ENCODE peak calls at places on chromosome 16, in six cellular contexts. Z is neuronal stem cell, V is mesothelial cell of epicardium, J is RWPE1, P is AG04449, Q is NAMALWA. O is an unnamed sample.

GRCh38 chr16:31202402-31203385 is at the start of gene PYCARD:
- DNase-seq in Z (no peak), V (peak; percentile 52), J (peak; percentile 55), P (no peak), Q (no peak), O (no peak)

GRCh38 chr16:75938818-75939217 is 212.5 kb upstream of the CPHXL start:
- DNase-seq in Z (no peak), V (no peak), J (peak; percentile 34), P (no peak), Q (no peak), O (peak; percentile 67)

GRCh38 chr16:87550510-87550961 is 51.8 kb upstream of the JPH3 start:
- DNase-seq in Z (peak; percentile 33), V (peak; percentile 66), J (peak; percentile 51), P (no peak), Q (peak; percentile 59), O (no peak)

GRCh38 chr16:20673882-20674683 is 23.4 kb downstream of the ACSM1 start:
- DNase-seq in Z (no peak), V (no peak), J (no peak), P (no peak), Q (no peak), O (no peak)

GRCh38 chr16:66382171-66382965 is 15.9 kb downstream of the CDH5 start:
- DNase-seq in Z (no peak), V (no peak), J (peak; percentile 86), P (no peak), Q (no peak), O (peak; percentile 94)

GRCh38 chr16:56972403-56972802 is 10.7 kb downstream of the CETP start:
- DNase-seq in Z (no peak), V (no peak), J (no peak), P (no peak), Q (no peak), O (no peak)

GRCh38 chr16:84181144-84181915 is 5.5 kb downstream of the TAF1C start:
- DNase-seq in Z (no peak), V (no peak), J (no peak), P (no peak), Q (no peak), O (no peak)

GRCh38 chr16:8583199-8583598 is 7.1 kb downstream of the TMEM114 start:
- DNase-seq in Z (no peak), V (no peak), J (no peak), P (no peak), Q (no peak), O (no peak)

GRCh38 chr16:8929086-8929748 is 34.5 kb downstream of the USP7 start:
- DNase-seq in Z (no peak), V (no peak), J (no peak), P (no peak), Q (no peak), O (no peak)

GRCh38 chr16:2035431-2036199 is 8.9 kb downstream of the NHERF2 start:
- DNase-seq in Z (no peak), V (peak; percentile 81), J (no peak), P (no peak), Q (no peak), O (no peak)

GRCh38 chr16:24552705-24553104 is 13.3 kb downstream of the RBBP6 start:
- DNase-seq in Z (no peak), V (no peak), J (no peak), P (no peak), Q (no peak), O (no peak)